ENCODE peak calls at places on chromosomes 11 and 22, in four cellular contexts. E is GM12891, Q is K562, R is GM12878. L is an unnamed sample.

GRCh38 chr11:83284501-83285051 is 1.6 kb downstream of the CCDC90B start:
- DNase-seq in R (no peak), Q (no peak), E (no peak), L (no peak)

GRCh38 chr22:49522582-49523373 is 304.9 kb downstream of the BRD1 start:
- DNase-seq in Q (no peak), R (no peak), E (no peak), L (no peak)

GRCh38 chr11:92180664-92181251 is 43.9 kb upstream of the FAT3 start:
- DNase-seq in R (no peak), E (no peak), Q (no peak), L (no peak)

GRCh38 chr11:22792497-22792896 is 37.1 kb downstream of the SVIP start:
- DNase-seq in Q (peak; percentile 79), R (no peak), E (no peak), L (no peak)

GRCh38 chr11:102603576-102603975 is 21.6 kb downstream of the MMP20 start:
- DNase-seq in E (no peak), R (no peak), Q (no peak), L (no peak)

GRCh38 chr22:19756288-19757128 is 4.1 kb upstream of the TBX1 start:
- DNase-seq in Q (peak; percentile 95), E (peak; percentile 86), R (no peak), L (peak; percentile 49)

GRCh38 chr22:24189249-24190158 is 8.2 kb downstream of the SUSD2 start:
- DNase-seq in E (peak; percentile 92), Q (peak; percentile 56), R (no peak), L (peak; percentile 63)

GRCh38 chr11:128696930-128697329 is 3.1 kb downstream of the FLI1 start:
- DNase-seq in Q (no peak), E (no peak), R (no peak), L (no peak)

GRCh38 chr11:117535201-117535869 is 207.7 kb downstream of the CEP164 start:
- DNase-seq in Q (no peak), R (no peak), E (no peak), L (peak; percentile 5)

GRCh38 chr22:26461188-26461810 is 22.3 kb downstream of the HPS4 start:
- DNase-seq in Q (peak; percentile 55), E (peak; percentile 30), R (no peak), L (no peak)

GRCh38 chr11:62104816-62105610 is 18.8 kb upstream of the INCENP start:
- DNase-seq in E (no peak), R (no peak), Q (peak; percentile 94), L (no peak)

GRCh38 chr11:69044111-69045013 is 4.4 kb upstream of the TPCN2 start:
- DNase-seq in R (no peak), Q (peak; percentile 33), E (no peak), L (no peak)

GRCh38 chr22:20292673-20293232 is 24.6 kb upstream of the RTN4R start:
- DNase-seq in E (no peak), R (no peak), Q (no peak), L (no peak)

GRCh38 chr11:72012897-72013721 is 14.4 kb downstream of the IL18BP start:
- DNase-seq in Q (no peak), E (no peak), R (no peak), L (no peak)

GRCh38 chr22:35648066-35649025 is at the start of gene APOL6:
- DNase-seq in R (peak; percentile 65), E (peak; percentile 43), Q (peak; percentile 27), L (no peak)

GRCh38 chr11:77821349-77821851 is 456 bp downstream of the AAMDC start:
- DNase-seq in E (peak; percentile 11), R (no peak), Q (peak; percentile 27), L (no peak)

GRCh38 chr11:118108513-118108912 is 21.8 kb upstream of the SMIM35 start:
- DNase-seq in Q (no peak), E (no peak), R (no peak), L (no peak)

GRCh38 chr22:29569011-29569678 is 11.8 kb downstream of the NIPSNAP1 start:
- DNase-seq in E (no peak), Q (peak; percentile 78), R (no peak), L (no peak)

GRCh38 chr11:73872746-73873412 is 3.8 kb downstream of the COA4 start:
- DNase-seq in R (no peak), E (no peak), Q (no peak), L (no peak)

GRCh38 chr11:69654001-69654659 is 13.2 kb downstream of the CCND1 start:
- DNase-seq in R (no peak), E (no peak), Q (no peak), L (no peak)

GRCh38 chr22:40202225-40202944 is 24.7 kb downstream of the TNRC6B start:
- DNase-seq in E (no peak), Q (peak; percentile 82), R (no peak), L (no peak)

GRCh38 chr22:40203568-40203967 is 25.8 kb downstream of the TNRC6B start:
- DNase-seq in R (no peak), Q (no peak), E (peak; percentile 38), L (no peak)

GRCh38 chr22:40206561-40206960 is 28.8 kb downstream of the TNRC6B start:
- DNase-seq in Q (no peak), E (no peak), R (no peak), L (no peak)

GRCh38 chr22:40200795-40201194 is 23.1 kb downstream of the TNRC6B start:
- DNase-seq in Q (no peak), R (no peak), E (no peak), L (no peak)

GRCh38 chr22:40204331-40205116 is 26.8 kb downstream of the TNRC6B start:
- DNase-seq in R (no peak), Q (no peak), E (no peak), L (no peak)
- TF ChIP-seq POLR2AphosphoS5 in R (no peak), Q (no peak), E (no peak), L (no peak)

DNA sequence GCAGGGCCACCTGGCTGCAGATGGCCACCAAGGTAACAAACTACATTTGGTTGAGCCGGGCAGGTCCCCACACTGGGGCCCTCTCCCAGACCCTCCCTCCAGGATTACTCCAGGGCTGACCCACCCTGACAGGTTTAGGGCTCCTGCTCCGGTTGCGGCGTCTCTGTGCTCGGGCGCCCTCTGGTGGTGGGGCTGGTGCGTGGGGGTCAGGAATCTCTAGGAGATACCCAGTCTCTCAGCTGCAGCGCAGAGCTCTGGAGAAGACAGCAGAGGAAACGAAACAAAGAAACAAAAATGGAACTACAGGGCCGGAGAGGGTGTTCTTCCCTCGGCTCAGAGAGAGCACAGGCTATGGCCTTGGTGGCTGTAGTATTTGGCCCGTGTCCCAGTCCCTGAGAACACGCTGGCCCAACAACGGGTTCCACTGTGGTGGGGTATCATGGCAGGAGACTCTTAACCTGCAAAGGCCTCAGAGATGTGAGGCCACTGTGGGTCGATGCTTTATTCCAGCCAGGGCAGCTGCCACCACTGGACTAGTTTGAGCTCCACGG is 2.4 kb downstream of the C11orf96 start:
- DNase-seq in Q (peak; percentile 81), R (no peak), E (peak; percentile 56), L (no peak)
- TF ChIP-seq SPI1 in Q (no peak), R (no peak), E (no peak), L (no peak)

DNA sequence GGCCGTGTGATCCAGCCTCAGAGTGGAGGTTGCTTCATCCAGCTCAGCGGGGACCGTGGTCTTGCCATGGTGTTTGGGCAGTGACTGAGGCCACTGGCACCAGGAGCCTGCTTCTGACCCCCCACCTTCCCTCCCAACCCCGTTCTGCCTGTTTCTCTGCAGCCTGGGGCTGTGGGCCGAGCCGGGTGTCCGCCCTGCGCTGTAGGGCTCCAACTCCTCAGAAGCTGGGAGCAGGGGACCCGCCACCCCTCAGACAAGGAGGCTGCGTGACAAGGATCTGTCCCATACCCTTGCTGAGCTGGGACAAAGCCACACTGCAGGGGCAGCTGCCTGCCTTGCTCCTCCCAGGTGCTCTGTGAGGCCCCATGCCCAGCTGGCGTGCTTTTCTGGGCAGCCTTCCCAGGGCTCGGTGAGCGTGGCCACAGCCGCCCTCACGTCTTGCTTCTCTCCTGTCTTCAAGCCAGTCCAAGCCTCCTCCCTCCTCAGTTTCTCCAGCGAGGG is 11.7 kb upstream of the ARFGAP3 start:
- DNase-seq in Q (no peak), E (no peak), R (no peak), L (no peak)
- TF ChIP-seq POLR2AphosphoS5 in Q (no peak), E (no peak), R (no peak), L (peak; percentile 18)

DNA sequence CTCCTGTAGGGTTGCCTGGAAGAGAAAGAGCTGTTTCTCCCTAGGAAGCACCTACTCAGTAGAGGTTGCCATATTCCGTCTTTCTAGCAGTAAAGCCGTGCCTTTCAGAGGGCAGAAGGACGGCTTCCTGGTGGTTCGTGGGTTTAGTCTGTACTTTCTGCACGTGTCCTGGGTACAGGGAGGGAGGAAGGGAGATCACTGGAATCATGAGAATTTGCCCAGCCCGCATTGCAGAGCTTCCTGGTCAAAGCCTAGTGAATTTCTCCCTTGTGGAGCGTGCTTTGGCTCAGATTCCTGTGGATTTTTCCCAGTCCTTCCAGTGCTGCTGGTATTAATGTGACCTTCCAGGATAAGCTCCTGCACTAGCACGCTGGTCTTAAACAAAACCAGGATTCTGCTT is 44.9 kb downstream of the GRAMD1B start:
- DNase-seq in E (no peak), R (no peak), Q (no peak), L (no peak)
- TF ChIP-seq SPI1 in E (no peak), R (no peak), Q (no peak), L (no peak)

DNA sequence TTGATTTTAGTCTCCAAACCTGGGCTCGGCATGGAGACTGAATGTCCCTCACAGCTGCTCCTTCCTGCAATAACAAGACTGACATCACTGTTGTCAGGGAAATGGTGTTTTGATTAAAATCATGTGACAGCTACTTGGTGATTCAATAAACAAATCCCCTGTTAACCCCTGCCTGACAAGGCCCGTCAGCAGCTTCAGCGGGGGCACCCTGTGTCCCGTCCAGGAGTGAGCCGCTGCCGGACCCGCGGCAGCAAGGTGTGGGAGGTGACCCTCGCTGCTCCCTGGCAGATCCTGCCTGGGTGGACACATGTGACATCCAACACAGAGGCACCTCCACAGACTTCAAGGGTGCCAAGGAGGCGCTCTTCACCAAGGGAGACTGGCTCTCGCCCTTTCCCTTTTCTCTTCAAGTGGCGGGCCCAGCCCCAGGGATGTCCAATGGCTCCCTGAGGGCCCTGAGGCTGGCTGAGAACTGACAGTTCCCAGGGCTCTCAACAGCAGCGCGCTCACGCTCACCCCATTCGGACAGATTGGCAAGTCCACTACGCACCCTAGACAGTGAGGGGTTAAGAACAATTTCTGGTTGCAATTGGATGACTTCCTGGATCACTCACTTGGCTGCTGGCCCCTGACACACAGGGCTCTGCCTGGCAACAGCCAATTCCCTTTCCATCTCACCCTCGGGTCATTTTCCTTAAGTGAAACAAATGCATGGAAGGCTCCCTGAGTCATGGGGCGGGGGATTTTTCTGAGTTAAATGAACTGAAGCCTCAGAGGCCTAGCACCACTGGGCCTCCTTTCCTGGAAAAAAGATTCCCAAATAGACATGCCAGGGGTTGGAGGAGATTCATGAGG is 30.7 kb downstream of the PPP2R1B start:
- DNase-seq in E (no peak), R (no peak), Q (no peak), L (no peak)
- TF ChIP-seq POLR2AphosphoS5 in E (no peak), R (no peak), Q (no peak), L (no peak)

DNA sequence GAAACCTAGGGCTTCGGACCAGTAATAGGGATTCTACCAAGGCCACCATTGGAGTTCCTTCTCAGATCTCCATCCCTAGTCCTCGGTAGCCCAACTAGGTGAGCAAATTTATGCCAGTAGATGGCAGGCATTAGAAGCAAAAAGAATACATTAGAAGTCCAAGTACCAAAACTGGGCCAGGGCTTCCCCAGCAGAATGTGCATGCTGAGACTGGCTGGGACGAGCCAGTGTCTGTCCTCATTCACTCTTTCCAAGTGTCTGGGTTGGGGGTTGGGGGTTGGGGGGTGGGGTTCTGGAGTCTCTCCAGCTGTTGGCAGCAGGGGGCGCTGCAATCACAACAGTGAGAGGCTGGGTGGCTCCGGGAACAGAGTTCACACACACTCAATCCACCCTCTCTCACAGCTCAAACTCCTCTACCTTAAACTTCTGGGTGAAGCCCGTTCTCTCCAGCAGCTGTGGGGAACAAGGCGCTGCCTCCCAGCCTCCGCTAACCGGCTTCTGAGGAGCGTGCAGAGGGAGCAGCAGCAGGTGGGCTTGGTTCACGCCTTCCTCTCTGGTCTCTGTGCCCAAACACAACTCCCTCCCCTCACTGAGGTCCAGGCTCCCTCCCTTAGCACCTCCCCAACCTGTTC is 57.5 kb downstream of the BTG4 start:
- DNase-seq in Q (peak; percentile 65), E (peak; percentile 51), R (no peak), L (peak; percentile 15)
- TF ChIP-seq SPI1 in Q (no peak), E (no peak), R (no peak), L (no peak)

L was measured in HL-60.